ENCODE peak calls at places on chromosomes 1 and 21, in ten cellular contexts. S is lower leg skin, I is tibial nerve, O is stomach, N is transverse colon, J is K562, X is IMR-90, Z is uterus, Y is ovary, U is suprapubic skin. V is an unnamed sample.

GRCh38 chr1:115067460-115067859 is 21.8 kb downstream of the TSPAN2 start:
- DNase-seq in N (no peak), I (no peak), Z (no peak), O (no peak), Y (no peak), X (peak), J (no peak), U (no peak), S (no peak), V (no peak)

GRCh38 chr1:38135621-38136414 is 89.2 kb upstream of the POU3F1 start:
- DNase-seq in Y (no peak), Z (no peak), I (no peak), N (no peak), S (no peak), O (no peak), U (no peak), X (no peak), J (no peak), V (no peak)

GRCh38 chr1:28428990-28429520 is 59.5 kb downstream of the PHACTR4 start:
- DNase-seq in S (no peak), I (no peak), Z (no peak), J (no peak), U (no peak), N (no peak), Y (no peak), X (no peak), O (no peak), V (no peak)

GRCh38 chr1:109802901-109803561 is 39.3 kb upstream of the EPS8L3 start:
- DNase-seq in J (no peak), N (no peak), Z (peak), O (peak), Y (no peak), X (no peak), U (peak), I (no peak), S (peak), V (no peak)

GRCh38 chr21:42263591-42264131 is 44.7 kb downstream of the ABCG1 start:
- DNase-seq in J (no peak), U (no peak), N (no peak), S (peak), Z (peak), Y (no peak), X (no peak), O (no peak), I (peak), V (peak)

GRCh38 chr1:101284021-101284420 is 47.2 kb downstream of the S1PR1 start:
- DNase-seq in Y (no peak), I (no peak), O (no peak), U (no peak), X (no peak), Z (no peak), S (no peak), J (no peak), N (no peak), V (no peak)

GRCh38 chr1:198018529-198018928 is 101.4 kb downstream of the LHX9 start:
- DNase-seq in Z (no peak), U (no peak), J (no peak), Y (no peak), O (no peak), I (no peak), S (no peak), X (peak), N (no peak), V (peak)

GRCh38 chr1:14668448-14669029 is 70.1 kb downstream of the KAZN start:
- DNase-seq in J (no peak), S (no peak), Z (no peak), I (no peak), O (no peak), N (no peak), U (no peak), Y (no peak), X (no peak), V (no peak)

GRCh38 chr1:221829327-221830011 is 87.6 kb upstream of the DUSP10 start:
- DNase-seq in U (no peak), N (no peak), X (peak), O (no peak), Y (no peak), S (no peak), J (no peak), Z (no peak), I (no peak), V (peak)

GRCh38 chr1:160883586-160883985 is 1.4 kb downstream of the ITLN1 start:
- DNase-seq in Z (no peak), O (no peak), I (no peak), U (no peak), S (no peak), J (no peak), Y (no peak), X (no peak), N (no peak), V (no peak)

GRCh38 chr1:231423648-231424047 is 1.6 kb upstream of the EGLN1 start:
- DNase-seq in O (no peak), Z (no peak), Y (no peak), I (no peak), J (no peak), S (no peak), N (no peak), X (no peak), U (no peak), V (no peak)

GRCh38 chr1:218660678-218661053 is 315.5 kb downstream of the TGFB2 start:
- DNase-seq in X (peak), S (no peak), N (no peak), O (no peak), J (no peak), Z (no peak), U (no peak), Y (no peak), I (no peak), V (no peak)

GRCh38 chr1:108828074-108828961 is 28.6 kb downstream of the AKNAD1 start:
- DNase-seq in U (peak), I (peak), Z (peak), N (peak), Y (peak), O (peak), X (peak), J (peak), S (peak), V (peak)

GRCh38 chr21:16569679-16570078 is 839.9 kb downstream of the USP25 start:
- DNase-seq in Y (no peak), N (no peak), U (no peak), X (peak), Z (no peak), S (no peak), J (no peak), I (no peak), O (no peak), V (no peak)

GRCh38 chr1:207069858-207070506 is 16.9 kb downstream of the PFKFB2 start:
- DNase-seq in Y (no peak), S (no peak), O (no peak), X (no peak), Z (no peak), J (no peak), N (no peak), U (no peak), I (no peak), V (no peak)

GRCh38 chr1:235078927-235079381 is 49.7 kb downstream of the TOMM20 start:
- DNase-seq in Y (no peak), I (no peak), N (no peak), J (no peak), X (peak), Z (no peak), U (no peak), S (no peak), O (no peak), V (no peak)

GRCh38 chr1:161266096-161266679 is 7.6 kb downstream of the PCP4L1 start:
- DNase-seq in Z (no peak), Y (no peak), J (no peak), X (no peak), S (no peak), O (no peak), N (no peak), I (no peak), U (no peak), V (no peak)

GRCh38 chr1:41419584-41420295 is 58.5 kb downstream of the FOXO6 start:
- DNase-seq in I (no peak), J (no peak), S (no peak), Y (no peak), Z (no peak), O (no peak), X (no peak), N (no peak), U (no peak), V (no peak)

GRCh38 chr1:117673405-117673804 is 67.6 kb downstream of the TENT5C start:
- DNase-seq in N (no peak), I (no peak), U (no peak), J (no peak), Y (no peak), Z (no peak), S (no peak), X (peak), O (no peak), V (peak)

GRCh38 chr1:112544753-112545152 is 36.0 kb downstream of the WNT2B start:
- DNase-seq in I (no peak), Y (no peak), X (peak), O (no peak), U (no peak), J (no peak), S (no peak), Z (no peak), N (no peak), V (no peak)

GRCh38 chr1:113036639-113037321 is 36.2 kb upstream of the LRIG2 start:
- DNase-seq in Z (no peak), I (no peak), U (no peak), N (no peak), S (no peak), X (no peak), Y (no peak), O (no peak), J (no peak), V (peak)

GRCh38 chr1:229694053-229694693 is 68.1 kb downstream of the URB2 start:
- DNase-seq in S (peak), Y (peak), N (peak), X (peak), O (peak), Z (peak), J (no peak), I (peak), U (peak), V (peak)

GRCh38 chr1:168088511-168089325 is 48.0 kb downstream of the GPR161 start:
- DNase-seq in S (peak), U (no peak), Z (no peak), X (peak), Y (no peak), I (no peak), O (no peak), J (no peak), N (peak), V (peak)

GRCh38 chr1:219794085-219794743 is 134.1 kb downstream of the SLC30A10 start:
- DNase-seq in Y (no peak), U (no peak), O (no peak), I (no peak), X (no peak), N (no peak), Z (no peak), S (no peak), J (no peak), V (no peak)

GRCh38 chr1:87705233-87705632 is 376.6 kb downstream of the LMO4 start:
- DNase-seq in O (no peak), J (no peak), N (no peak), Y (no peak), X (no peak), Z (no peak), U (no peak), I (no peak), S (no peak), V (no peak)

GRCh38 chr1:87702455-87702854 is 373.8 kb downstream of the LMO4 start:
- DNase-seq in Z (no peak), I (no peak), J (no peak), O (no peak), N (no peak), S (no peak), X (no peak), Y (no peak), U (no peak), V (no peak)

GRCh38 chr1:87712261-87712674 is 383.6 kb downstream of the LMO4 start:
- DNase-seq in J (no peak), Y (no peak), Z (no peak), X (no peak), O (no peak), U (no peak), S (no peak), N (no peak), I (no peak), V (no peak)

GRCh38 chr1:87706198-87706597 is 377.5 kb downstream of the LMO4 start:
- DNase-seq in J (no peak), S (no peak), O (no peak), I (no peak), Z (no peak), U (no peak), X (peak), Y (no peak), N (no peak), V (no peak)

DNA sequence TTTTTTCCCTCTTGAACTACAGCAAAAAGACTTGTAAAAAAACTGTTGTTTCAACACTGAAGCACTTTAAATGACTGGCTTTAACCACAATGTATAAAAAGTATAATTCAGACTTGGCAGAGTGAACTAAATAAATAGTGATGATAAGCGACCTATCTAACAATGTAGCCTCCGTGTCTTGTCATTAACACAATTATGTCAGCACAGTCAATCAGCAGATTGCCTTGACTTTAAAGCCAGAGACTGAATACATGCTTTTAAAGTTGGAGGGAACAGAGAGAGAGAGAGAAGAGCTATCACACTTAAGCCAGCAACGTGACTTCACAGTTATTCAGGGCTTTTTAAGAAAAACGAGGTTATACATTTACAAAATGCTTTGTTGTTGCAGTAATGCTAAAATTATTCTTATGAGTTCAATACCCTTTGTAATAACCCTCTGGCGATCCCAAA is 378.1 kb downstream of the LMO4 start:
- DNase-seq in Y (no peak), O (no peak), I (no peak), X (peak), N (no peak), Z (no peak), J (no peak), S (no peak), U (no peak), V (no peak)
- TF ChIP-seq POLR2A in Y (no peak), O (no peak), I (no peak), X (no peak), N (no peak), Z (no peak), J (no peak), S (no peak), U (no peak), V (no peak)

DNA sequence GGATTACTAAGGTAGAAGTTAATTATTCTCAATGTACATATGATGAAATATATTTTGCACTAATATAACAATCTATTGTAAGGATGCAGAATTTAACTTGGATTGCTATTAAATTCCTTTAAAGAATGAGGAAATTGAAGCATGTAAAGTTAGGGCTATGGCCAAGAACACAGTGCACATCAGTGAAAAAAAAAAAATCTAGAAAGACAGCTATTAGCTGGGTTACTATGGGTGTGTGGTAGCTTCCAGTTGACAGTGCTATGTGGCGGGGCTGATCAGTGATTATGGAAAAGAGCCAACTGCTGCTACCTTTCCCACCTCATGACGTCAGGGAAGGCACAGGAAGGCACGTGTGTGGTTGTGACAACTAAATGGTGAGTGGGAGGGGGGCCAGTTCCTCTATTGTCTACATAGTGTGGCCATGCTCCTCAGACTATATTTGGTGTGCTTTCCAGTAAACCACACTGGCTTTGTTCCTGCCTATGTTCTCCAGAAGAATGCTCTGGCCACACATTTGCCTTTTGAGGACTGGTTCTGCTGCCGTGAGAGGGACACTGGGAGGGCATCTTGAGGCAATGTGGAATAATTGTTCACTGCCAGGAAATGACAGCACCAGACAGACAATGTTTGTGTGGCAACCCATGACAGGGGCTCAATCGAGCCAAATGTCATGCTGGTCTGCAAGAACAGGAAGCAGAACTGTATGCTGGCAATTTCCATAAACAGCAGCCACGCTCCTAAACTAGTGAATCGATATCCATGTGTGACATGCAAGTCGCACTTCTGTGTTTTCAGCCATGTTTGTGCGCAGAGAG is 2.9 kb upstream of the SDE2 start:
- DNase-seq in Y (no peak), O (peak), X (no peak), N (peak), U (peak), Z (no peak), S (peak), J (peak), I (peak), V (peak)
- H3K4me3 ChIP-seq in Y (no peak), O (no peak), X (no peak), N (no peak), U (peak), Z (no peak), S (no peak), J (no peak), I (no peak), V (peak)

GRCh38 chr1:35079003-35079930 is at the start of gene ZMYM1:
- DNase-seq in Z (peak), X (peak), O (peak), Y (peak), I (peak), N (peak), U (peak), J (peak), S (peak), V (peak)
- TF ChIP-seq POLR2A in Z (no peak), X (peak), O (no peak), Y (peak), I (no peak), N (peak), U (peak), J (peak), S (no peak), V (peak)

DNA sequence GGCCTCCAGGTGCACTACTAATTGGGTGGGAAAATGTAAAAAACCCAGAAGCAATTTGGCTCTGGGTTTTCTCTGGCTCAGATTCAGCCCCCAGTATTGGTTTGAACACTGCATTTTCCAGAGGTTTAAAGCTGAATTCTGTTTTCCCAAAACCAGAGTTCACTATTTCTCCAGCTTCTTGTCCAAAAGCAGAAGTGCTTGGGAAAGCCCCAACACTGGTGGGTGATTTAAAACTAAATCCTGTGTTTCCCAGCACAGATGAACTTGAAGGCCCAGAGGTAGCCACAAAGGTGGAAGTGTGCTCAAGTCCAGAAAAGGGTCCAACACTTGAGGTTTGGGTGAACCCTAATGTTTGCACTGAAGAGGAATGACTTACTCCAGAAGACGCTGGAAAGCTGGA is 689 bp downstream of the MCM3AP start:
- DNase-seq in Y (no peak), J (no peak), O (no peak), N (no peak), S (no peak), U (no peak), X (no peak), Z (no peak), I (no peak), V (no peak)
- H3K4me3 ChIP-seq in Y (no peak), J (peak), O (no peak), N (no peak), S (no peak), U (peak), X (peak), Z (no peak), I (no peak), V (peak)

DNA sequence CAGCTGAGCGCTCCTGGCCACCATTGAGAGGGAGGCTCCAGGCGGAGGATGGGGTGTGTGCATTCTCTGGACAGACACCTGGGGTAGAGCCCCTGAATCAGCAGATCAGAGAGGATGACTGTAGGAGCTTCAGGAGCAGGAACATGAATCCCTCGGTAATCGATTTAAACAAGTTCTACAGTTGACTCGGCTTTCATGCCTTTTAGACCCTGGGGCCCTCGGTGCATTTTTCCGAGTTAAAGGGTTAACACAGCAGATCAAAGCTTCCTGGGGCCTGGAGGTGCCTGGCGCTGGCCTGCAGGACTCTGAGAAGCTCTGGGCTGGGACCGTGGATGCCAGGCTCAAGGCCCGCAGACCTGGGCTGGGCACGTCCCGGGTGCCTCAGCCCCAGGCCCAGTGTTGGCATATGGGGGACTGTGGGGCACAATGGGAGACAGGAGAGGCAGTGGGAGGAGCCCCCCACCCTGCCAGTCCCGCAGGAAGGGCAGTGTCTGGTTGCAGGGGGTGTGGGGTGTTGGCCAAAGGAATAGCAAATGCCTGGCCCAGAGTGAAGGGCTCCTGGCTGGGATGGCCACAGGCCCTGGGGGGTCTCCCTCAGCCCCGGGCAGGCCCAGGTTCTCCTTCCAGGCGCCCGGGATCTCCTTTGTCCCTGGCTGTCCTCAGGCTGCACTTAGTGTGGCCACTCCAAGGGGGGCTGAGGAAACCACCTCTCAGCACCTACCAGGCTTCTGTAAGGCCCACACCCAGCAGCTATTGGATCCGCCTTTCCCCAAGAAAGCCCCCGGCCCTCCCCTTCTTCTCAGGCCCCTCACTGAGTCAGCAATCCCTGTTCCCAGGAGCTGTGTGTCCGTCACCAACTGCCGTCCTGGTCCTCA is 40.1 kb downstream of the SLX9 start:
- DNase-seq in Z (no peak), J (no peak), U (no peak), S (no peak), Y (no peak), I (no peak), N (no peak), X (no peak), O (no peak), V (no peak)
- TF ChIP-seq POLR2A in Z (no peak), J (no peak), U (no peak), S (no peak), Y (no peak), I (no peak), N (no peak), X (no peak), O (no peak), V (no peak)

V was measured in NB4.